ENCODE peak calls at places on chromosome 12, in seven cellular contexts. J is ovary, A is testis, K is body of pancreas, R is stomach, I is right lobe of liver, P is HepG2. H is an unnamed sample. For H3K36me3, the result is how much of the 10 kb centered on the place peaks cover.

GRCh38 chr12:102702447-102703114 is 214.5 kb downstream of the PAH start:
- DNase-seq in J (peak), A (peak), K (peak), R (peak), I (no peak), P (peak), H (no peak)

GRCh38 chr12:1306817-1307216 is 287.6 kb downstream of the FBXL14 start:
- DNase-seq in J (no peak), A (no peak), K (no peak), R (no peak), I (no peak), P (no peak), H (no peak)

GRCh38 chr12:107429006-107429698 is 256.4 kb upstream of the PWP1 start:
- DNase-seq in J (no peak), A (no peak), K (peak), R (peak), I (no peak), P (no peak), H (no peak)

GRCh38 chr12:20000229-20000869 is 368.0 kb upstream of the PDE3A start:
- DNase-seq in J (no peak), A (no peak), K (no peak), R (no peak), I (no peak), P (no peak), H (no peak)

GRCh38 chr12:49092086-49092815 is 2.4 kb downstream of the DHH start:
- DNase-seq in J (peak), A (peak), K (peak), R (no peak), I (peak), P (peak), H (no peak)

GRCh38 chr12:93819048-93819491 is 141.9 kb downstream of the CRADD start:
- DNase-seq in J (peak), A (peak), K (no peak), R (peak), I (no peak), P (no peak), H (no peak)

GRCh38 chr12:116880817-116881324 is 370 bp downstream of the HRK start:
- DNase-seq in J (peak), A (peak), K (peak), R (peak), I (no peak), P (peak), H (no peak)

GRCh38 chr12:96425973-96426372 is 25.7 kb upstream of the CDK17 start:
- DNase-seq in J (no peak), A (no peak), K (no peak), R (no peak), I (no peak), P (no peak), H (no peak)

GRCh38 chr12:57522887-57523705 is 472 bp downstream of the MBD6 start:
- DNase-seq in J (peak), A (peak), K (peak), R (peak), I (peak), P (no peak), H (peak)

GRCh38 chr12:7346571-7347225 is 42.8 kb downstream of the ACSM4 start:
- DNase-seq in J (no peak), A (no peak), K (no peak), R (no peak), I (no peak), P (no peak), H (no peak)

GRCh38 chr12:65450610-65451009 is 172.1 kb downstream of the MSRB3 start:
- DNase-seq in J (no peak), A (no peak), K (no peak), R (no peak), I (no peak), P (no peak), H (no peak)

GRCh38 chr12:9646794-9647622 is 22.5 kb upstream of the CLEC2D start:
- DNase-seq in J (no peak), A (peak), K (no peak), R (no peak), I (no peak), P (no peak), H (no peak)

GRCh38 chr12:89070603-89071002 is 281.7 kb downstream of the DUSP6 start:
- DNase-seq in J (no peak), A (no peak), K (no peak), R (no peak), I (no peak), P (no peak), H (no peak)

GRCh38 chr12:90909069-90909676 is 45.8 kb downstream of the CCER1 start:
- DNase-seq in J (no peak), A (peak), K (peak), R (no peak), I (no peak), P (peak), H (no peak)

GRCh38 chr12:6953417-6954315 is 2.5 kb downstream of the PTPN6 start:
- DNase-seq in J (peak), A (no peak), K (no peak), R (peak), I (peak), P (no peak), H (no peak)

GRCh38 chr12:6276936-6277615 is 33.4 kb upstream of the PLEKHG6 start:
- DNase-seq in J (no peak), A (no peak), K (no peak), R (no peak), I (peak), P (no peak), H (no peak)

GRCh38 chr12:442235-442884 is 17.4 kb upstream of the B4GALNT3 start:
- DNase-seq in J (no peak), A (peak), K (peak), R (peak), I (no peak), P (peak), H (no peak)

GRCh38 chr12:6752181-6752930 is 585 bp downstream of the MLF2 start:
- DNase-seq in J (no peak), A (peak), K (peak), R (no peak), I (no peak), P (peak), H (no peak)

GRCh38 chr12:121095544-121096198 is 37.0 kb upstream of the P2RX7 start:
- DNase-seq in J (peak), A (peak), K (peak), R (peak), I (peak), P (peak), H (peak)

GRCh38 chr12:112160611-112161010 is 35.3 kb downstream of the TRAFD1 start:
- DNase-seq in J (no peak), A (no peak), K (no peak), R (no peak), I (no peak), P (no peak), H (no peak)
- H3K36me3 ChIP-seq in J (under half), A (under half), K (under half), R (under half), I (under half), P (under half), H (half or more)

GRCh38 chr12:26832817-26833691 is at the start of gene ITPR2:
- DNase-seq in J (peak), A (peak), K (peak), R (peak), I (peak), P (peak), H (peak)
- TF ChIP-seq POLR2A in J (peak), A (peak), K (peak), R (no peak), I (peak), P (peak), H (peak)

GRCh38 chr12:38669081-38669480 is 236.3 kb downstream of the CPNE8 start:
- DNase-seq in J (no peak), A (no peak), K (no peak), R (no peak), I (no peak), P (no peak), H (no peak)

GRCh38 chr12:38669530-38669929 is 235.9 kb downstream of the CPNE8 start:
- DNase-seq in J (no peak), A (no peak), K (no peak), R (no peak), I (no peak), P (no peak), H (no peak)

GRCh38 chr12:38666425-38666824 is 239.0 kb downstream of the CPNE8 start:
- DNase-seq in J (no peak), A (no peak), K (no peak), R (no peak), I (no peak), P (no peak), H (no peak)

GRCh38 chr12:38662851-38663250 is 242.5 kb downstream of the CPNE8 start:
- DNase-seq in J (no peak), A (no peak), K (no peak), R (no peak), I (no peak), P (no peak), H (no peak)

DNA sequence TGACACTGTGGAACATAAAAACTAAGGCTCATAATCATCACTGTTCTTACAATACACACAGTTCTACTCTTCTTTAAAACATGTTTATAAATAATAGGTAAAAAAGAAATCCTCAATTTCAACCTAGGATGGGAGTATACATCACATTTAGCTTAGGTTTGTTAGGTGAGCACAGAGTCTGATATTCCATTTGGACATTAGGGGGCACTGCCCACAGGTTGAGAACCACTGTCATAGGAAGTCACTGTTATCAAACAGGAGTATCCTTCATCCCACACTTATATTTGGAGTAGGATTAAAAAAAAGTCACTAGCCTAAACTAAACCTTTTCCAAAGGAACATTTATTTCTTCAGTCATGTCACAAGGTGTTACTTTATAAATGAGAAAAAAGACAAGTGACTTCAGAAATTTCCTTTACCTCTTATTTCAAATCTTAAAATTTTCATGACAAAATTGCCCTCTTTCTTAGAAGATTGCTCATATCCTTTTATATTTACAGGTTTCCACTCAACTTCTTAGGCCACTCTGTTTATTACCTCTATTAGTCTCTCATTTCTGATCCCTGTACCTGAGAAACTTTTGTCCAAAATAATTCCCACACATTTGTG is 240.6 kb downstream of the CPNE8 start:
- DNase-seq in J (no peak), A (peak), K (no peak), R (no peak), I (no peak), P (peak), H (no peak)
- TF ChIP-seq CTCF in J (no peak), A (peak), K (no peak), R (no peak), I (peak), P (peak), H (no peak)

DNA sequence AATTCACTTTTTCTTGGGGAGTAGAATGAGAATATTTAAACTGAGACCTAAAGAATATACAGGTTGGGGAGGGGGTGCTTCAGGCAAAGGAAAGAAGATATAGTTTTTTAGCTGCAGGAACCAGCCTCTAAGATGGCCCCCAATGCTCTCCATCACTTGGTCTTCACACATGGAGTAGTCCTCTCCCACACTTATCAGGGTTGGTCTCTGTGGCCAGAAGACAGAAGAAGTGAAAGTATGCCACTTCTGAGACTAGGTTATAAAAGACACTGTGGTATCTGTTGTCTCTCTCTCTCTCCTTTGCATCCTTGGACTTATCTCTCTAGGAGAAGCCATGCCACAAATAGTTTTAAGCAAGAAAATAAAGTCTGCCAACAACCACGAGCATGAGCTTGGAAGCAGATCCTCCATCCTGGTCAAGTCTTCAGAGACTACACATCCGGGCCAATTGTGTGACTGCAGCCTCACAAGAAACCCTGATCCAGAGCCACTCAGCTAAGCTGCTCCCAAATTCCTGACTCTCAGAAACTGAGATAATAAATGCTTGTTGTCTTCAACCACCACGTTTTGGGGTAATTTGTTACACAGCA is 18.0 kb downstream of the PUS7L start:
- DNase-seq in J (no peak), A (no peak), K (no peak), R (no peak), I (no peak), P (no peak), H (no peak)
- H3K36me3 ChIP-seq in J (under half), A (under half), K (under half), R (under half), I (under half), P (half or more), H (under half)